ENCODE peak calls at places on chromosomes 7 and 10, in seven cellular contexts. One of them, this sample, is unnamed.

GRCh38 chr7:149459201-149459539 is 1.7 kb downstream of the ZNF777 start:
- DNase-seq in caudate nucleus: no peak
- DNase-seq in stimulated activated CD4-positive, alpha-beta T cell treated with anti-CD3 and anti-CD28 coated beads, TNF-alpha, amount 100 ng/mL, for 24 hours: no peak
- DNase-seq in NCI-H2081: no peak
- DNase-seq in EH: no peak
- DNase-seq in stimulated activated CD8-positive, alpha-beta memory T cell treated with anti-CD3 and anti-CD28 coated beads, Interleukin-7, amount 100 ng/mL, for 1 hour: no peak
- DNase-seq in MCF 10A: no peak
- DNase-seq in this sample: no peak

GRCh38 chr7:2181077-2181854 is 51.5 kb downstream of the MAD1L1 start:
- DNase-seq in caudate nucleus: no peak
- DNase-seq in stimulated activated CD4-positive, alpha-beta T cell treated with anti-CD3 and anti-CD28 coated beads, TNF-alpha, amount 100 ng/mL, for 24 hours: no peak
- DNase-seq in NCI-H2081: no peak
- DNase-seq in EH: no peak
- DNase-seq in stimulated activated CD8-positive, alpha-beta memory T cell treated with anti-CD3 and anti-CD28 coated beads, Interleukin-7, amount 100 ng/mL, for 1 hour: no peak
- DNase-seq in MCF 10A: no peak
- DNase-seq in this sample: no peak

GRCh38 chr7:157996359-157997079 is 591.1 kb downstream of the PTPRN2 start:
- DNase-seq in caudate nucleus: no peak
- DNase-seq in stimulated activated CD4-positive, alpha-beta T cell treated with anti-CD3 and anti-CD28 coated beads, TNF-alpha, amount 100 ng/mL, for 24 hours: no peak
- DNase-seq in NCI-H2081: no peak
- DNase-seq in EH: no peak
- DNase-seq in stimulated activated CD8-positive, alpha-beta memory T cell treated with anti-CD3 and anti-CD28 coated beads, Interleukin-7, amount 100 ng/mL, for 1 hour: no peak
- DNase-seq in MCF 10A: no peak
- DNase-seq in this sample: no peak

GRCh38 chr7:127525866-127526456 is 59.4 kb downstream of the GCC1 start:
- DNase-seq in caudate nucleus: no peak
- DNase-seq in stimulated activated CD4-positive, alpha-beta T cell treated with anti-CD3 and anti-CD28 coated beads, TNF-alpha, amount 100 ng/mL, for 24 hours: no peak
- DNase-seq in NCI-H2081: peak; percentile 93
- DNase-seq in EH: no peak
- DNase-seq in stimulated activated CD8-positive, alpha-beta memory T cell treated with anti-CD3 and anti-CD28 coated beads, Interleukin-7, amount 100 ng/mL, for 1 hour: no peak
- DNase-seq in MCF 10A: no peak
- DNase-seq in this sample: no peak

GRCh38 chr10:17665742-17666141 is 21.8 kb downstream of the STAM start:
- DNase-seq in caudate nucleus: no peak
- DNase-seq in stimulated activated CD4-positive, alpha-beta T cell treated with anti-CD3 and anti-CD28 coated beads, TNF-alpha, amount 100 ng/mL, for 24 hours: no peak
- DNase-seq in NCI-H2081: no peak
- DNase-seq in EH: peak; percentile 89
- DNase-seq in stimulated activated CD8-positive, alpha-beta memory T cell treated with anti-CD3 and anti-CD28 coated beads, Interleukin-7, amount 100 ng/mL, for 1 hour: no peak
- DNase-seq in MCF 10A: peak; percentile 82
- DNase-seq in this sample: no peak

GRCh38 chr7:31017748-31018120 is 34.4 kb upstream of the ADCYAP1R1 start:
- DNase-seq in caudate nucleus: no peak
- DNase-seq in stimulated activated CD4-positive, alpha-beta T cell treated with anti-CD3 and anti-CD28 coated beads, TNF-alpha, amount 100 ng/mL, for 24 hours: no peak
- DNase-seq in NCI-H2081: no peak
- DNase-seq in EH: no peak
- DNase-seq in stimulated activated CD8-positive, alpha-beta memory T cell treated with anti-CD3 and anti-CD28 coated beads, Interleukin-7, amount 100 ng/mL, for 1 hour: no peak
- DNase-seq in MCF 10A: no peak
- DNase-seq in this sample: no peak

GRCh38 chr7:158549834-158550700 is 37.6 kb downstream of the PTPRN2 start:
- DNase-seq in caudate nucleus: no peak
- DNase-seq in stimulated activated CD4-positive, alpha-beta T cell treated with anti-CD3 and anti-CD28 coated beads, TNF-alpha, amount 100 ng/mL, for 24 hours: no peak
- DNase-seq in NCI-H2081: no peak
- DNase-seq in EH: no peak
- DNase-seq in stimulated activated CD8-positive, alpha-beta memory T cell treated with anti-CD3 and anti-CD28 coated beads, Interleukin-7, amount 100 ng/mL, for 1 hour: no peak
- DNase-seq in MCF 10A: no peak
- DNase-seq in this sample: no peak

GRCh38 chr7:5634107-5634950 is 147.1 kb downstream of the RNF216 start:
- DNase-seq in caudate nucleus: peak; percentile 57
- DNase-seq in stimulated activated CD4-positive, alpha-beta T cell treated with anti-CD3 and anti-CD28 coated beads, TNF-alpha, amount 100 ng/mL, for 24 hours: no peak
- DNase-seq in NCI-H2081: peak; percentile 81
- DNase-seq in EH: peak; percentile 96
- DNase-seq in stimulated activated CD8-positive, alpha-beta memory T cell treated with anti-CD3 and anti-CD28 coated beads, Interleukin-7, amount 100 ng/mL, for 1 hour: no peak
- DNase-seq in MCF 10A: no peak
- DNase-seq in this sample: peak; percentile 66

GRCh38 chr10:114239117-114239993 is at the start of gene VWA2:
- DNase-seq in caudate nucleus: no peak
- DNase-seq in stimulated activated CD4-positive, alpha-beta T cell treated with anti-CD3 and anti-CD28 coated beads, TNF-alpha, amount 100 ng/mL, for 24 hours: no peak
- DNase-seq in NCI-H2081: peak; percentile 81
- DNase-seq in EH: no peak
- DNase-seq in stimulated activated CD8-positive, alpha-beta memory T cell treated with anti-CD3 and anti-CD28 coated beads, Interleukin-7, amount 100 ng/mL, for 1 hour: no peak
- DNase-seq in MCF 10A: no peak
- DNase-seq in this sample: no peak

GRCh38 chr7:117112640-117113039 is 159.3 kb downstream of the ST7 start:
- DNase-seq in caudate nucleus: no peak
- DNase-seq in stimulated activated CD4-positive, alpha-beta T cell treated with anti-CD3 and anti-CD28 coated beads, TNF-alpha, amount 100 ng/mL, for 24 hours: no peak
- DNase-seq in NCI-H2081: peak; percentile 34
- DNase-seq in EH: no peak
- DNase-seq in stimulated activated CD8-positive, alpha-beta memory T cell treated with anti-CD3 and anti-CD28 coated beads, Interleukin-7, amount 100 ng/mL, for 1 hour: no peak
- DNase-seq in MCF 10A: no peak
- DNase-seq in this sample: no peak

GRCh38 chr10:78700816-78701520 is 367.8 kb upstream of the ZMIZ1 start:
- DNase-seq in caudate nucleus: no peak
- DNase-seq in stimulated activated CD4-positive, alpha-beta T cell treated with anti-CD3 and anti-CD28 coated beads, TNF-alpha, amount 100 ng/mL, for 24 hours: no peak
- DNase-seq in NCI-H2081: no peak
- DNase-seq in EH: peak; percentile 40
- DNase-seq in stimulated activated CD8-positive, alpha-beta memory T cell treated with anti-CD3 and anti-CD28 coated beads, Interleukin-7, amount 100 ng/mL, for 1 hour: no peak
- DNase-seq in MCF 10A: no peak
- DNase-seq in this sample: no peak

GRCh38 chr10:18777258-18777657 is 118.0 kb downstream of the ARL5B start:
- DNase-seq in caudate nucleus: no peak
- DNase-seq in stimulated activated CD4-positive, alpha-beta T cell treated with anti-CD3 and anti-CD28 coated beads, TNF-alpha, amount 100 ng/mL, for 24 hours: no peak
- DNase-seq in NCI-H2081: no peak
- DNase-seq in EH: no peak
- DNase-seq in stimulated activated CD8-positive, alpha-beta memory T cell treated with anti-CD3 and anti-CD28 coated beads, Interleukin-7, amount 100 ng/mL, for 1 hour: no peak
- DNase-seq in MCF 10A: no peak
- DNase-seq in this sample: no peak

GRCh38 chr7:80542398-80542797 is 30.5 kb upstream of the GNAT3 start:
- DNase-seq in caudate nucleus: no peak
- DNase-seq in stimulated activated CD4-positive, alpha-beta T cell treated with anti-CD3 and anti-CD28 coated beads, TNF-alpha, amount 100 ng/mL, for 24 hours: no peak
- DNase-seq in NCI-H2081: no peak
- DNase-seq in EH: peak; percentile 97
- DNase-seq in stimulated activated CD8-positive, alpha-beta memory T cell treated with anti-CD3 and anti-CD28 coated beads, Interleukin-7, amount 100 ng/mL, for 1 hour: no peak
- DNase-seq in MCF 10A: peak; percentile 89
- DNase-seq in this sample: no peak

GRCh38 chr10:117734626-117735405 is 192.3 kb downstream of the EMX2 start:
- DNase-seq in caudate nucleus: no peak
- DNase-seq in stimulated activated CD4-positive, alpha-beta T cell treated with anti-CD3 and anti-CD28 coated beads, TNF-alpha, amount 100 ng/mL, for 24 hours: no peak
- DNase-seq in NCI-H2081: no peak
- DNase-seq in EH: no peak
- DNase-seq in stimulated activated CD8-positive, alpha-beta memory T cell treated with anti-CD3 and anti-CD28 coated beads, Interleukin-7, amount 100 ng/mL, for 1 hour: no peak
- DNase-seq in MCF 10A: no peak
- DNase-seq in this sample: no peak

GRCh38 chr10:20991526-20991925 is 94.4 kb upstream of the NEBL start:
- DNase-seq in caudate nucleus: no peak
- DNase-seq in stimulated activated CD4-positive, alpha-beta T cell treated with anti-CD3 and anti-CD28 coated beads, TNF-alpha, amount 100 ng/mL, for 24 hours: no peak
- DNase-seq in NCI-H2081: peak; percentile 18
- DNase-seq in EH: no peak
- DNase-seq in stimulated activated CD8-positive, alpha-beta memory T cell treated with anti-CD3 and anti-CD28 coated beads, Interleukin-7, amount 100 ng/mL, for 1 hour: no peak
- DNase-seq in MCF 10A: no peak
- DNase-seq in this sample: no peak

GRCh38 chr7:102421706-102422105 is 11.7 kb upstream of the ORAI2 start:
- DNase-seq in caudate nucleus: no peak
- DNase-seq in stimulated activated CD4-positive, alpha-beta T cell treated with anti-CD3 and anti-CD28 coated beads, TNF-alpha, amount 100 ng/mL, for 24 hours: no peak
- DNase-seq in NCI-H2081: no peak
- DNase-seq in EH: no peak
- DNase-seq in stimulated activated CD8-positive, alpha-beta memory T cell treated with anti-CD3 and anti-CD28 coated beads, Interleukin-7, amount 100 ng/mL, for 1 hour: no peak
- DNase-seq in MCF 10A: no peak
- DNase-seq in this sample: no peak

GRCh38 chr7:100124301-100125229 is 2.2 kb upstream of the MBLAC1 start:
- DNase-seq in caudate nucleus: no peak
- DNase-seq in stimulated activated CD4-positive, alpha-beta T cell treated with anti-CD3 and anti-CD28 coated beads, TNF-alpha, amount 100 ng/mL, for 24 hours: no peak
- DNase-seq in NCI-H2081: no peak
- DNase-seq in EH: no peak
- DNase-seq in stimulated activated CD8-positive, alpha-beta memory T cell treated with anti-CD3 and anti-CD28 coated beads, Interleukin-7, amount 100 ng/mL, for 1 hour: no peak
- DNase-seq in MCF 10A: no peak
- DNase-seq in this sample: no peak

GRCh38 chr10:71090801-71091200 is 121.6 kb upstream of the UNC5B start:
- DNase-seq in caudate nucleus: no peak
- DNase-seq in stimulated activated CD4-positive, alpha-beta T cell treated with anti-CD3 and anti-CD28 coated beads, TNF-alpha, amount 100 ng/mL, for 24 hours: no peak
- DNase-seq in NCI-H2081: no peak
- DNase-seq in EH: no peak
- DNase-seq in stimulated activated CD8-positive, alpha-beta memory T cell treated with anti-CD3 and anti-CD28 coated beads, Interleukin-7, amount 100 ng/mL, for 1 hour: no peak
- DNase-seq in MCF 10A: no peak
- DNase-seq in this sample: no peak

GRCh38 chr7:134820778-134821177 is 41.3 kb downstream of the CALD1 start:
- DNase-seq in caudate nucleus: no peak
- DNase-seq in stimulated activated CD4-positive, alpha-beta T cell treated with anti-CD3 and anti-CD28 coated beads, TNF-alpha, amount 100 ng/mL, for 24 hours: no peak
- DNase-seq in NCI-H2081: no peak
- DNase-seq in EH: no peak
- DNase-seq in stimulated activated CD8-positive, alpha-beta memory T cell treated with anti-CD3 and anti-CD28 coated beads, Interleukin-7, amount 100 ng/mL, for 1 hour: no peak
- DNase-seq in MCF 10A: no peak
- DNase-seq in this sample: no peak

GRCh38 chr7:148941598-148942280 is 57.6 kb upstream of the EZH2 start:
- DNase-seq in caudate nucleus: no peak
- DNase-seq in stimulated activated CD4-positive, alpha-beta T cell treated with anti-CD3 and anti-CD28 coated beads, TNF-alpha, amount 100 ng/mL, for 24 hours: peak; percentile 48
- DNase-seq in NCI-H2081: peak; percentile 87
- DNase-seq in EH: peak; percentile 54
- DNase-seq in stimulated activated CD8-positive, alpha-beta memory T cell treated with anti-CD3 and anti-CD28 coated beads, Interleukin-7, amount 100 ng/mL, for 1 hour: no peak
- DNase-seq in MCF 10A: peak; percentile 89
- DNase-seq in this sample: peak; percentile 38

GRCh38 chr10:123800299-123800698 is 91.3 kb downstream of the CPXM2 start:
- DNase-seq in caudate nucleus: no peak
- DNase-seq in stimulated activated CD4-positive, alpha-beta T cell treated with anti-CD3 and anti-CD28 coated beads, TNF-alpha, amount 100 ng/mL, for 24 hours: no peak
- DNase-seq in NCI-H2081: no peak
- DNase-seq in EH: peak; percentile 36
- DNase-seq in stimulated activated CD8-positive, alpha-beta memory T cell treated with anti-CD3 and anti-CD28 coated beads, Interleukin-7, amount 100 ng/mL, for 1 hour: no peak
- DNase-seq in MCF 10A: no peak
- DNase-seq in this sample: no peak

GRCh38 chr10:1752153-1752552 is 14.8 kb upstream of the ADARB2 start:
- DNase-seq in caudate nucleus: no peak
- DNase-seq in stimulated activated CD4-positive, alpha-beta T cell treated with anti-CD3 and anti-CD28 coated beads, TNF-alpha, amount 100 ng/mL, for 24 hours: no peak
- DNase-seq in NCI-H2081: no peak
- DNase-seq in EH: no peak
- DNase-seq in stimulated activated CD8-positive, alpha-beta memory T cell treated with anti-CD3 and anti-CD28 coated beads, Interleukin-7, amount 100 ng/mL, for 1 hour: no peak
- DNase-seq in MCF 10A: no peak
- DNase-seq in this sample: no peak